ENCODE peak calls at places on chromosomes 12 and 14, in five cellular contexts. G is RWPE2; H is IMR-90; I is CD8-positive, alpha-beta memory T cell; D is GM23338. S is an unnamed sample.
A peak's percentile ranks its signal among the peaks of the same experiment; 100 is the strongest.

GRCh38 chr14:29926228-29926627 is 1.4 kb downstream of the PRKD1 start:
- DNase-seq in G (no peak), H (no peak), I (no peak), D (peak; percentile 11), S (peak; percentile 5)

GRCh38 chr12:122096591-122097149 is 18.1 kb downstream of the MLXIP start:
- DNase-seq in G (peak; percentile 81), H (peak; percentile 70), I (no peak), D (no peak), S (no peak)

GRCh38 chr14:34489324-34489723 is 27.3 kb upstream of the SPTSSA start:
- DNase-seq in G (no peak), H (peak; percentile 26), I (no peak), D (no peak), S (no peak)

GRCh38 chr12:81558031-81558430 is 201.1 kb downstream of the PPFIA2 start:
- DNase-seq in G (no peak), H (peak; percentile 6), I (no peak), D (no peak), S (no peak)

GRCh38 chr12:52915637-52916036 is 10.8 kb upstream of the KRT8 start:
- DNase-seq in G (no peak), H (no peak), I (no peak), D (no peak), S (no peak)

GRCh38 chr14:105867961-105868599 is 341.7 kb downstream of the TMEM121 start:
- DNase-seq in G (peak; percentile 47), H (no peak), I (no peak), D (no peak), S (no peak)

GRCh38 chr12:28742791-28743190 is 406.3 kb upstream of the FAR2 start:
- DNase-seq in G (no peak), H (peak; percentile 42), I (no peak), D (no peak), S (no peak)

GRCh38 chr12:104792570-104792969 is 165.5 kb downstream of the SLC41A2 start:
- DNase-seq in G (no peak), H (peak; percentile 86), I (no peak), D (no peak), S (no peak)

GRCh38 chr12:62660763-62661162 is 194.1 kb downstream of the MON2 start:
- DNase-seq in G (no peak), H (peak; percentile 70), I (no peak), D (no peak), S (no peak)

GRCh38 chr12:130577348-130577747 is 138.8 kb downstream of the RIMBP2 start:
- DNase-seq in G (no peak), H (no peak), I (no peak), D (no peak), S (no peak)

GRCh38 chr12:70686299-70686698 is 49.1 kb upstream of the PTPRB start:
- DNase-seq in G (no peak), H (no peak), I (no peak), D (no peak), S (no peak)

GRCh38 chr12:113345318-113345717 is 10.4 kb upstream of the SLC8B1 start:
- DNase-seq in G (no peak), H (no peak), I (no peak), D (no peak), S (no peak)

GRCh38 chr12:91053951-91054715 is 3.7 kb downstream of the KERA start:
- DNase-seq in G (no peak), H (peak; percentile 72), I (no peak), D (no peak), S (peak; percentile 100)

GRCh38 chr14:100523536-100524025 is 63.6 kb downstream of the BEGAIN start:
- DNase-seq in G (peak; percentile 50), H (no peak), I (no peak), D (no peak), S (no peak)

GRCh38 chr12:130303781-130304180 is 33.9 kb upstream of the PIWIL1 start:
- DNase-seq in G (no peak), H (no peak), I (no peak), D (no peak), S (no peak)

GRCh38 chr12:112839386-112839972 is 47.9 kb downstream of the RPH3A start:
- DNase-seq in G (no peak), H (peak; percentile 47), I (no peak), D (peak; percentile 55), S (peak; percentile 49)

GRCh38 chr14:30034049-30034635 is 106.5 kb upstream of the PRKD1 start:
- DNase-seq in G (no peak), H (peak; percentile 17), I (no peak), D (peak; percentile 63), S (peak; percentile 2)

GRCh38 chr12:111488271-111488670 is 82.5 kb downstream of the SH2B3 start:
- DNase-seq in G (no peak), H (peak; percentile 49), I (no peak), D (no peak), S (no peak)

GRCh38 chr12:125530876-125531275 is 465.6 kb downstream of the AACS start:
- DNase-seq in G (no peak), H (no peak), I (no peak), D (no peak), S (no peak)

GRCh38 chr12:125525879-125526278 is 460.6 kb downstream of the AACS start:
- DNase-seq in G (no peak), H (no peak), I (no peak), D (no peak), S (no peak)

GRCh38 chr12:125533434-125534029 is 468.3 kb downstream of the AACS start:
- DNase-seq in G (no peak), H (no peak), I (no peak), D (peak; percentile 90), S (no peak)

DNA sequence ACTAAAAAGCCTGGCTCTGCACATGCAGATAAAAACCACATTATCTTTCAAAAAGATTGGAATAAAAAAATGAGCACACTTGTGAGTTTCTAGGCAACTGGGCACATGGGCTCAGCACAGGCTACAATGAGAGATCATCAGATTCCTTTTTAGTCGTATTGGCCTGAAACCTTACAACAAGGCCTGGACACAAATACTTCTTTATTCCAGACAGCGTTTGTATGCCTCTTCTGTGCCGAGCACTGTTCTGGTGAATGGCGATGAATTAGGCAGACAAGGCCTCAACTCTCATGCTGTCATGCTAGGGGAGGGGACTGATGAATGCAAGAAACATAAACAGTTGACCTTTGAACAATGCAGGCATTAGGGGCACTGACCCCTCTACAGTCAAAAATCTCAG is 463.1 kb downstream of the AACS start:
- DNase-seq in G (no peak), H (no peak), I (no peak), D (no peak), S (no peak)
- H3K4me3 ChIP-seq in G (no peak overlapping the region), H (no peak overlapping the region), I (no peak overlapping the region), D (no peak overlapping the region), S (no peak overlapping the region)

DNA sequence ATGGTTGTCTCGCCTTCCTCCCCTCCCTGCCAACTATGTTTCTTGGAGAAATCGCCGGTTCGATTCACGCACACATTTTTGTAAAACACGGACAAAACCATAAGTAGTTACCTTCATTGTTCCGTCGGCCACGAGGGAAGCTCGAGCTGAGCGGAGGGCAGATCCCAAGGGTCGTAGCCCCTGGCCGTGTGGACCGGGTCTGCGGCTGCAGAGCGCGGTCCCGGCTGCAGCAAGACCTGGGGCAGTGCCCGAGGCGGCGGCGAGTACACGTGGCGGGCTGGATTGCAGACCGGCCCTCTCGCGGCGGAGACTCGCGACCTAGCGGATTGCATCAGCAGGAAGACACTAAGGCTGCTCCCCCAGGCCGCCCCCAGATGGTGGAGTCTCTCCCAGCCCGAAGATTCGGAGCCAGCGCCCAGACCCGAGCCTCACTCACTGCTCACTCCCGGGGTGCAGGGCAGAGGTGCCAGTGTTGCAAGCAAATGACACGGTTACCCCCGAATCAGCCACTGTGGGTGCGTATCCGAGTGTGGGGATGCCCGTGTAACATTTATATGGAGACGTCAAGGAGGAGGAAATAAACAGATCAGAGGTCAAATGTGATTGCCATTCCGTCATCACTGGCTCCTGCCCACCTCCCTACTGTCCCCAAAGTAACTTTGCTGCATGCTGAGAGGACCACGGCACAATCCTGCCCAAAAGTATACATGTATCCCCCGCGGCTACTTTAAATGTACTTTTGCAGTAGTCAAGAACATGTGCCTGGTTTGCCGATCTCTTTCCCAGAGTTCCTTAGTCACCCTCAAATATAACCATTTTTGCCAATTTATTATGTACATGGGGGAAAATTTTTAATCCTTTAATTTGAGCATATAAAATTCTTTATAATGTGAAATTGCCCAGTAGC is at the start of gene BCAT1:
- DNase-seq in G (no peak), H (peak; percentile 88), I (no peak), D (peak; percentile 89), S (peak; percentile 77)
- H3K27ac ChIP-seq in G (no peak within 1 kb of the TSS), H (peak within 1 kb of the TSS; percentile 97), I (peak within 1 kb of the TSS; percentile 69), D (peak within 1 kb of the TSS; percentile 96), S (peak within 1 kb of the TSS; percentile 84)

GRCh38 chr12:95386056-95386455 is 87.9 kb upstream of the METAP2 start:
- DNase-seq in G (no peak), H (no peak), I (no peak), D (no peak), S (no peak)

GRCh38 chr12:95393191-95393790 is 80.7 kb upstream of the METAP2 start:
- DNase-seq in G (no peak), H (no peak), I (no peak), D (peak; percentile 46), S (no peak)

GRCh38 chr12:95395706-95396105 is 78.2 kb upstream of the METAP2 start:
- DNase-seq in G (no peak), H (no peak), I (no peak), D (no peak), S (no peak)

GRCh38 chr12:95390192-95390591 is 83.8 kb upstream of the METAP2 start:
- DNase-seq in G (no peak), H (no peak), I (no peak), D (no peak), S (no peak)

DNA sequence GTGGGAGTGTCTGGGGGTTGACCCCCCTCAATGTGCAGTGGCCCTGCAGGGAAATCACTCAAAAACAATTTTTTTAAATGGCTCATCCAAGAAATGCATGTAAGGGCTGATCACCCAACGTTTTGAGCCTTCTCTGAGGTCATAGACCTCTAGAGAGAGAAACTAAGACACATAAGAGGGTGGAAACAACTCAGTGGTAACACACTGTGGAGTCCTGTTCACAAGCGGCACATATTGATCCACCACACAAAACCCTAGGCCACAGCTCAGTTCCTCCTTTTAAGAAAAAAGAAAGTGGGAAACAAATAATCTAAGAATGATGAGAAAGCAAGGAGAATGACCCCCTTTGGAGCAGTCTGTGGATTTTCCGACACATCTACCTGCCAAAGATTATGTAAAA is 83.0 kb upstream of the METAP2 start:
- DNase-seq in G (no peak), H (no peak), I (no peak), D (no peak), S (no peak)
- H3K4me1 ChIP-seq in G (peaks cover 4% of the 10 kb centered on the region), H (no peaks in the 10 kb centered on the region), I (no peaks in the 10 kb centered on the region), D (peaks cover 11% of the 10 kb centered on the region), S (no peaks in the 10 kb centered on the region)

DNA sequence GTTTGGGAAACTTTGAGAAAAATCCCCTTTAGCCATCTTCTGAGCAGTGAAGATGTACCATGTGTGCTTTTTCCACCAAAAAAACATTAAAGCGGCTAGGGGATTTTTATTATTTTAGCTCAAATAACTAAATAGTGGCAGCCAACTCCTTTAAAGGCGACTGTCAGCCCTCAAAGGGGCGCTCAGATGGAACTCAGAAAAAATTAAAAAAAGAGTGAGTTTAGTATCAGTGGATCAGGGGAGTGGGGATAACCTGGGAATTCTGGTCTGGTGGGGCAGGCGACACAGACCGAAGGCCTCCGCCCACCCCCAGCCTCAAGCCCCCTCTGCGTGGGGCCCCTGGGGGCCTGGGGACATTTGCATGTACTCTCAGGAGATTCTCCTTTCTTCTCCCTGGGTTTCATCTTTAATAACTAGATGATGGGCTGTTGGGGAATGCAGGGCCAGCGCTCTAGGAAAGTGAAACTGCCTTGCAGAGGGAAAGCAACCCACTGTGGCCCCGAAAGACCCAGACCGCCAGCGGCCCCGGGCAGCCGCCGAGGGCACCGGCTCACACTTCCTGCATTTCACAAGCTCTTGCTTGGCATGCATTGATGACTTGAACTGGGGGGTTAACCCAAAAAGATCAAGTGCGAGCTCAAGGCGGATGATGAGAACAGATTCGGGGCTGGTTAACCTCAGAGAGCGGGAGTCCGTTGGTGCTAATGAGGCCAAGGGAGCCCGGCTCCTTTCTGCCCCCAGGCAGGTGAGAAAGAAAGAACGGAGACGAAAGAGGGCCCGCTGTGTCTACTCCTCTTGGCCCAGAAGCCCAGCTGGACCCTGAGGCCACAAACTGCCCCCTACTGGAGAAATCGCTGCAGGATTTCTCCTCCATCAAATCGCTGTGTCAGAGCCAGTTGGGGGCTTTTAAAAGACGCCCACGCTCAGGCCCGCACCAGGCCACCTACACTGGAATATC is 7.3 kb upstream of the BATF start:
- DNase-seq in G (no peak), H (peak; percentile 15), I (peak; percentile 52), D (peak; percentile 60), S (no peak)
- H3K4me3 ChIP-seq in G (no peak overlapping the region), H (peak overlapping the region; percentile 53), I (peak overlapping the region; percentile 45), D (no peak overlapping the region), S (no peak overlapping the region)

S was measured in SJSA1.